ENCODE peak calls at places on chromosomes 3 and 15, in eight cellular contexts. M, I, L, X, Z, D, K and F are unnamed samples.

GRCh38 chr3:161263057-161263456 is 41.9 kb downstream of the NMD3 start:
- DNase-seq in M (no peak), I (no peak), L (no peak), X (no peak), Z (peak; percentile 7), D (no peak), K (no peak), F (no peak)

GRCh38 chr15:89948796-89949195 is 36.0 kb upstream of the ARPIN start:
- DNase-seq in M (no peak), I (no peak), L (no peak), X (no peak), Z (no peak), D (no peak), K (no peak), F (no peak)

GRCh38 chr3:184676927-184677326 is 34.9 kb downstream of the MAGEF1 start:
- DNase-seq in M (no peak), I (no peak), L (no peak), X (no peak), Z (no peak), D (no peak), K (no peak), F (no peak)

GRCh38 chr3:64023861-64024223 is 548 bp upstream of the PSMD6 start:
- DNase-seq in M (no peak), I (no peak), L (no peak), X (no peak), Z (no peak), D (no peak), K (no peak), F (no peak)

GRCh38 chr3:46297658-46298423 is 55.6 kb downstream of the CCR3 start:
- DNase-seq in M (no peak), I (no peak), L (no peak), X (no peak), Z (no peak), D (no peak), K (no peak), F (no peak)

GRCh38 chr15:78374436-78375393 is 34.6 kb downstream of the CRABP1 start:
- DNase-seq in M (no peak), I (peak; percentile 91), L (peak; percentile 63), X (peak; percentile 85), Z (peak; percentile 50), D (peak; percentile 95), K (no peak), F (no peak)

GRCh38 chr15:70791248-70791647 is 27.9 kb upstream of the UACA start:
- DNase-seq in M (no peak), I (no peak), L (no peak), X (no peak), Z (no peak), D (no peak), K (no peak), F (no peak)

GRCh38 chr3:9066141-9066540 is 102.9 kb upstream of the RAD18 start:
- DNase-seq in M (no peak), I (no peak), L (no peak), X (no peak), Z (no peak), D (no peak), K (no peak), F (no peak)

GRCh38 chr15:70604671-70605070 is 158.7 kb downstream of the UACA start:
- DNase-seq in M (no peak), I (no peak), L (no peak), X (peak; percentile 44), Z (no peak), D (no peak), K (no peak), F (no peak)

DNA sequence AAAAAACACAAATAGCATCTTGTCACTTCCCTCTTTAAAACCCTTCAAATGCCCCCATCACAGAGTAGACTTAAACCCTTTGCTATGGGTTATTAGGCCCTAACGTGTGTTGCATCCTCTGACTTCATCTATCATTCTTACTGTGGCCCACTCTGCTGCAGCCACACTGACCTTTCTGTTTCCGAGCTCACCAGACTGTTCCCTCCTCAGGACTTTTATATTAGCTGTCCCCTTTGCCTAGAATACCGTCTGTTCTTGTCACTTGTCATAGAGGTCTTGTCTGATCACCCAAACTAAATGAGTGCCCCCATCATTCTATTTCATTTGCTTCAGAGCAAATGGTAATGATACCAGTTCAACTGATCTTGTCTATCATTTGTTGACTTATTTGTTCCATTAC is 877 bp upstream of the FEM1B start:
- DNase-seq in M (no peak), I (no peak), L (no peak), X (no peak), Z (no peak), D (no peak), K (no peak), F (no peak)
- H3K27ac ChIP-seq in M (peak overlapping the region; percentile 92), I (peak overlapping the region; percentile 94), L (peak overlapping the region; percentile 97), X (peak overlapping the region; percentile 100), Z (peak overlapping the region; percentile 93), D (peak overlapping the region; percentile 90), K (peak overlapping the region; percentile 94), F (peak overlapping the region; percentile 99)

DNA sequence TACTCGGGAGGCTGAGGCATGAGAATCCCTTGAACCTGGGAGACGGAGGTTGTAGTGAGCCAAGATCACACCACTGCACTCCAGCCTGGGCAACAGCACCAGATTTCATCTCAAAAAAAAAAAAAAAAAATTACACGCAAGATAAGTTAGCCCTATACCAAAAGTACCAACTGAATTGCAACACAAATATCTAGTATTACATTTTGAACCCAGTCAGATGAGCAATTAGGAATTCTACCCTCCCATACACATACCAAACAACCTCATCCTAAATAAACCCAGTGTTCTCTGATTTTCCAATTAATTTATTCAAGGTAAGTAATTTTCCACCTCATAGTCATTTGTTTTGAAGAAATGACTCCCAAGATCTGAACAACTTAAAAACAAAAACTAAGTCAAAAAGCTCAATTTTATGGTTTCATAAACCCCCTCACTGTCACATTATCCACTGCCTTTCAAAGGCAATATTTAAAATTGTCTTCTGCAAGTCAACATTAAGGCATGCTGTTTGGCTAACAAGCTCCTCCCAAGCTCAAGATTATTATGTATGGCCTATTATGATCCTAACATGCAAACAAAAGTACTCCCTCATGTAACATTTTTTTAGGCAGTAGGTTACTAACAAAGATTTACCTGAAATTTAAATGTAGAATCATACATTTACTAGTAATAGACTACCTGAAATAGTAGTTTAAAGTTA is 4.5 kb downstream of the RAF1 start:
- DNase-seq in M (no peak), I (no peak), L (no peak), X (no peak), Z (no peak), D (no peak), K (no peak), F (no peak)
- H3K27ac ChIP-seq in M (no peak overlapping the region), I (no peak overlapping the region), L (peak overlapping the region; percentile 15), X (peak overlapping the region; percentile 80), Z (no peak overlapping the region), D (no peak overlapping the region), K (no peak overlapping the region), F (no peak overlapping the region)

GRCh38 chr3:11513817-11514135 is 129.9 kb downstream of the VGLL4 start:
- DNase-seq in M (no peak), I (no peak), L (no peak), X (no peak), Z (no peak), D (no peak), K (no peak), F (no peak)

GRCh38 chr3:11509175-11510000 is 134.3 kb downstream of the VGLL4 start:
- DNase-seq in M (no peak), I (peak; percentile 56), L (peak; percentile 86), X (peak; percentile 88), Z (no peak), D (peak; percentile 55), K (no peak), F (peak; percentile 73)

GRCh38 chr3:11508346-11509174 is 135.2 kb downstream of the VGLL4 start:
- DNase-seq in M (no peak), I (no peak), L (no peak), X (no peak), Z (no peak), D (no peak), K (no peak), F (no peak)

GRCh38 chr3:11507719-11508118 is 136.0 kb downstream of the VGLL4 start:
- DNase-seq in M (no peak), I (no peak), L (no peak), X (no peak), Z (no peak), D (no peak), K (no peak), F (no peak)

DNA sequence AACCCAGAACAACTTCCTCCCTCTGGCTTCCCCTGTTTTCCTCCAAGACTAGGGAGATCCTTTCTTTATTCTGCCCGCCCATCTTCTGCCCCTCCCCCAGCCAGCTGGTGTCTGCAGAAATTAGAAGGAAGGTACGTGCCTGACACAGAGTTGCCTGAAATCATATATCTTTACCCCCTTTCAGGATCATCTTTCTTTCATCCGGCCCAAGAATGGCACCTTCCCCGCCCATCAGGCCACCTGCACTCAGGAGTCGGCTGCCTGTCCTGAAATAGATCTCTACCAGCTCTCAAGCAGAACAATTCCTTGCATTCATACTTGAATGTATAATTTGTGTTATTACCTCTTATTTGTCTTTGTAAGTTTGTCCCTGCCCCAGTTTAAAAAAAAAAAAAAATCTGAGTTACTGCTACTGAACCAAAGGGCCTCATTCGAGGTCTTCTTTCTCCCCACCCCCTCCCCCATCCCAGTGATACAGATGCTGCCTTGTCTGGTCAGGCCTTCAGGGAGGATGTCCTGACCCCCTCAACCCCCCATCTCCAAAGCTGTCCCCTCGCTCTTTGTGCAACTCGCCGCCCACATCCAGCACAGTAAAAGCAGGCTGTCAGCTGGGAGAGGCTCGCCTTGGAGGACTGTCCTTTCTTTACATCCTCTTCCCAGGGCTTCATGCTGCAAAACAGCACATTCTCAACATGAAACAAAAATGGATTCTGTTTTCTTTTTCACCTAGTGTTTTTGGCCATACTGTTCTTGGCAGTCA is 133.5 kb downstream of the VGLL4 start:
- DNase-seq in M (no peak), I (no peak), L (no peak), X (no peak), Z (no peak), D (no peak), K (no peak), F (no peak)
- H3K27ac ChIP-seq in M (no peak overlapping the region), I (peak overlapping the region; percentile 55), L (peak overlapping the region; percentile 98), X (peak overlapping the region; percentile 60), Z (no peak overlapping the region), D (peak overlapping the region; percentile 74), K (no peak overlapping the region), F (peak overlapping the region; percentile 47)

GRCh38 chr3:37968784-37969600 is 21.6 kb upstream of the VILL start:
- DNase-seq in M (no peak), I (no peak), L (no peak), X (no peak), Z (no peak), D (no peak), K (no peak), F (no peak)

GRCh38 chr3:37967252-37967881 is 23.2 kb upstream of the VILL start:
- DNase-seq in M (peak; percentile 40), I (peak; percentile 83), L (peak; percentile 85), X (peak; percentile 79), Z (peak; percentile 60), D (peak; percentile 76), K (peak; percentile 50), F (peak; percentile 79)

GRCh38 chr3:37969601-37970100 is 20.9 kb upstream of the VILL start:
- DNase-seq in M (no peak), I (no peak), L (no peak), X (no peak), Z (no peak), D (no peak), K (no peak), F (no peak)

GRCh38 chr3:37970802-37971201 is 19.8 kb upstream of the VILL start:
- DNase-seq in M (no peak), I (no peak), L (no peak), X (no peak), Z (no peak), D (no peak), K (no peak), F (no peak)

DNA sequence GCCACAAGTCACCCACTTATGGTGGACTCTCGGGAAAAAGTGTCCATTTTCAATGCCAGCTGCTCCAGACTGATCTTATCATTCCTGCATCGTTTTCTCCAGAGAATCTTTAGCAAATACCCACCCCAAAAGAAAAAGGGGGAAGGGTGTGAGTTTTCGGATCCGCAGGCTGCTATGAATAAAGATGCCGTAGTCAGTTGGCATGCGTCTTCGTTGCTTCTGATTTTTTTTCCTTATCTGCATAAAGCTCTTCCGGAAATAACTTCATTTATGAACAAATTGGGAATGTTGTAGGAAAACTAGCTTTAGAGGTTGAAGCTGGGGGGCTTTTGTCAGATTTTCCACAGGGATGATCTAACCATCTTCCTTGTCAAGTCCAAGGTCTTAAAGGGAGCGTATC is 22.4 kb upstream of the VILL start:
- DNase-seq in M (no peak), I (no peak), L (no peak), X (no peak), Z (no peak), D (no peak), K (no peak), F (no peak)
- H3K27ac ChIP-seq in M (no peak overlapping the region), I (no peak overlapping the region), L (no peak overlapping the region), X (no peak overlapping the region), Z (no peak overlapping the region), D (peak overlapping the region; percentile 4), K (no peak overlapping the region), F (peak overlapping the region; percentile 63)